ENCODE peak calls at places on chromosome 3, in five cellular contexts. C is GM23338, U is mammary epithelial cell, B is endothelial cell of umbilical vein, Q is fibroblast of lung. R is an unnamed sample.

GRCh38 chr3:10763817-10764313 is 52.2 kb upstream of the SLC6A11 start:
- DNase-seq in U (no peak), B (no peak), Q (no peak), C (no peak), R (no peak)

GRCh38 chr3:35393916-35394315 is 245.4 kb upstream of the ARPP21 start:
- DNase-seq in Q (no peak), U (no peak), C (peak; percentile 5), B (no peak), R (no peak)

GRCh38 chr3:8254489-8254888 is 247.1 kb upstream of the LMCD1 start:
- DNase-seq in Q (no peak), U (peak; percentile 63), C (no peak), B (no peak), R (peak; percentile 28)

GRCh38 chr3:38111696-38112377 is 25.1 kb downstream of the ACAA1 start:
- DNase-seq in C (no peak), U (no peak), Q (no peak), B (no peak), R (no peak)

GRCh38 chr3:27708246-27708645 is 13.9 kb downstream of the EOMES start:
- DNase-seq in U (peak; percentile 47), C (no peak), Q (no peak), B (no peak), R (no peak)

GRCh38 chr3:188507244-188507720 is 353.3 kb downstream of the LPP start:
- DNase-seq in U (peak; percentile 25), C (peak; percentile 49), Q (peak; percentile 93), B (peak; percentile 83), R (no peak)

GRCh38 chr3:195153121-195153520 is 117.8 kb downstream of the XXYLT1 start:
- DNase-seq in U (no peak), B (no peak), Q (peak; percentile 34), C (peak; percentile 65), R (no peak)

GRCh38 chr3:61684386-61684785 is 123.0 kb downstream of the PTPRG start:
- DNase-seq in Q (no peak), B (no peak), C (no peak), U (no peak), R (no peak)

GRCh38 chr3:177041021-177041729 is 156.1 kb downstream of the TBL1XR1 start:
- DNase-seq in B (peak; percentile 43), U (no peak), C (no peak), Q (peak; percentile 66), R (no peak)

GRCh38 chr3:33426630-33427341 is 13.4 kb downstream of the UBP1 start:
- DNase-seq in B (no peak), C (no peak), Q (no peak), U (peak; percentile 74), R (no peak)
- H3K4me3 ChIP-seq in B (no peak overlapping the region), C (peak overlapping the region; percentile 3), Q (no peak overlapping the region), U (no peak overlapping the region), R (no peak overlapping the region)

GRCh38 chr3:157333551-157333991 is 103.1 kb upstream of the PTX3 start:
- DNase-seq in U (no peak), C (no peak), Q (peak; percentile 82), B (no peak), R (no peak)

GRCh38 chr3:157327018-157327417 is 109.6 kb upstream of the PTX3 start:
- DNase-seq in C (no peak), Q (no peak), B (no peak), U (no peak), R (no peak)

GRCh38 chr3:157329541-157329940 is 107.1 kb upstream of the PTX3 start:
- DNase-seq in Q (no peak), C (no peak), U (no peak), B (no peak), R (no peak)

GRCh38 chr3:157330206-157330605 is 106.4 kb upstream of the PTX3 start:
- DNase-seq in C (no peak), B (no peak), Q (no peak), U (no peak), R (no peak)

DNA sequence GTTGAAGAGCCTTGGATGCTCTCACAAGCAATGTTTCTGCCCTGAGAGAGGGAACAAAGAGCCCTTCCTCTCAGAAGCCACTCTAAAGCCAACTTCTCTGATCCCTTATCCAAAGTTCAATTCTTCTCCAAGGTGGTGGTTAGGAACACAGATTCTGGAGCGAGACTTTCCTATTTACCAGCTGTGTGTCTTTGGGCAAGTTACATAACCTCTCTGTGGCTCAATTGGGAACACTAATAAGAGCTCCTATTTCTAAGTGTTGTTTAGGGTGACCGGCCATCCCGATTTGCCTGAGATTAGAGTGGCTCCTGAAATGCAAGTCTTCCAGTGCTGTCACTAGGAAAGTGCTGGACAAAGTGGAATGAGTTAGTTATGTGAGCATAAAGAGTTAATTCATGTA is 108.8 kb upstream of the PTX3 start:
- DNase-seq in U (no peak), C (no peak), Q (no peak), B (no peak), R (no peak)
- H3K27ac ChIP-seq in U (no peak overlapping the region), C (no peak overlapping the region), Q (no peak overlapping the region), B (no peak overlapping the region), R (no peak overlapping the region)

GRCh38 chr3:138949002-138949418 is 2.0 kb downstream of the FOXL2NB start:
- DNase-seq in B (no peak), Q (no peak), U (no peak), C (peak; percentile 94), R (no peak)
- TF ChIP-seq EZH2 in B (no peak), Q (no peak), U (no peak), C (no peak), R (no peak)

DNA sequence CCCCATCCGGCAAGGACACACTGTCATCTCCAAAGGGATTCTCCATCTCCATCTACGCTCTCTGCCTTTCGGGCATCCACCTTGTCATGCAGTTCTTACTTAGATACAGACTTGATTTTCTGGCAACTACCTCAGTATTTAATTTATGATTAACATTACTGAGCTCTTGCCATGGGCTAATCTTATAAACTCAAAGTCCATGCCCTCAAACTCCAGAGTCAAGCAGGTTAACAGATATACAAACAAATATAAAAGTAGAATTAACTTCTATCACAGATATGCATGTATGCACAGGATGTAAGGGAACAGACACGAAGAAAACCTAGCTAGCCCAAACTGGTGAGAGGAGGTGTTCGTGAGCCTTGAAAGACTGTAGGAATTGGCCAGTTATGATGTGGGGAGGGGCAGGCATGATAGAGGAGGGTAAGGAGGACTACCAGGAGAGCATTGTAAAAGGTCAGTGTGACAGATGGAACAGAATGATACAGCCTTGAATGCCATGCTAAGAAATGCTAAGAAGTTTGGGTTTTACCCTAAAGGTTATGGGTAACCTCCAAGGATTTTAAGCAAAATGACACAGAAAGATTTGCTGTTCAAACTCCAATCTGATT is 334.3 kb downstream of the ULK4 start:
- DNase-seq in Q (no peak), C (no peak), U (no peak), B (no peak), R (no peak)
- H3K4me3 ChIP-seq in Q (no peak overlapping the region), C (no peak overlapping the region), U (no peak overlapping the region), B (no peak overlapping the region), R (no peak overlapping the region)

GRCh38 chr3:178512627-178513026 is 23.6 kb upstream of the KCNMB2 start:
- DNase-seq in U (no peak), Q (no peak), B (peak; percentile 67), C (no peak), R (no peak)
- H3K27ac ChIP-seq in U (no peak overlapping the region), Q (no peak overlapping the region), B (no peak overlapping the region), C (no peak overlapping the region), R (no peak overlapping the region)

GRCh38 chr3:151708868-151709267 is 24.9 kb upstream of the AADACL2 start:
- DNase-seq in C (no peak), U (no peak), Q (no peak), B (no peak), R (no peak)
- TF ChIP-seq EZH2 in C (no peak), U (no peak), Q (no peak), B (no peak), R (no peak)

DNA sequence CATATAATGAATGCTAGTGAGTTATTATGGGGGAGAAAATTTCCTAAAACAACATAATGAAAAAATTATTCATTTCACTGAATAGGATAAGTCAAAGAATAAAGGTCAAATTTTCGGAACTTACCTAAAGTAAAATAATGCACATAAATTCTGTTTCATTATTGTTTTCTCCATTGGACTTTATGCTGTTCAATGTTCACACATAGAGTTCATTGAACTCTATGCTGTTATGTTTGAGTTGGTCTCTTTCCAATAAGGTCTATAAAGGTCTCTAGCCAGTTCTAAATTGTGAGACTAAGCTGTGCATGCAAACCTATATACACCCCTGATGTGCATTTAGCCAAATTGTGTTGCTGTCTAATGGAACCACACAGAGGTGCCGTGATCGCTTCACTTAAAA is 28.5 kb upstream of the STT3B start:
- DNase-seq in Q (no peak), B (no peak), C (no peak), U (no peak), R (no peak)
- H3K4me3 ChIP-seq in Q (no peak overlapping the region), B (no peak overlapping the region), C (no peak overlapping the region), U (no peak overlapping the region), R (no peak overlapping the region)

GRCh38 chr3:5021571-5022092 is 42.4 kb downstream of the BHLHE40 start:
- DNase-seq in Q (peak; percentile 35), B (peak; percentile 62), U (peak; percentile 92), C (no peak), R (peak; percentile 53)

GRCh38 chr3:5022187-5022965 is 43.1 kb downstream of the BHLHE40 start:
- DNase-seq in U (peak; percentile 90), C (no peak), B (peak; percentile 37), Q (no peak), R (no peak)

GRCh38 chr3:5023777-5024346 is 44.6 kb downstream of the BHLHE40 start:
- DNase-seq in C (no peak), U (no peak), B (no peak), Q (no peak), R (no peak)

GRCh38 chr3:5021116-5021515 is 41.9 kb downstream of the BHLHE40 start:
- DNase-seq in U (no peak), Q (no peak), B (no peak), C (no peak), R (no peak)

DNA sequence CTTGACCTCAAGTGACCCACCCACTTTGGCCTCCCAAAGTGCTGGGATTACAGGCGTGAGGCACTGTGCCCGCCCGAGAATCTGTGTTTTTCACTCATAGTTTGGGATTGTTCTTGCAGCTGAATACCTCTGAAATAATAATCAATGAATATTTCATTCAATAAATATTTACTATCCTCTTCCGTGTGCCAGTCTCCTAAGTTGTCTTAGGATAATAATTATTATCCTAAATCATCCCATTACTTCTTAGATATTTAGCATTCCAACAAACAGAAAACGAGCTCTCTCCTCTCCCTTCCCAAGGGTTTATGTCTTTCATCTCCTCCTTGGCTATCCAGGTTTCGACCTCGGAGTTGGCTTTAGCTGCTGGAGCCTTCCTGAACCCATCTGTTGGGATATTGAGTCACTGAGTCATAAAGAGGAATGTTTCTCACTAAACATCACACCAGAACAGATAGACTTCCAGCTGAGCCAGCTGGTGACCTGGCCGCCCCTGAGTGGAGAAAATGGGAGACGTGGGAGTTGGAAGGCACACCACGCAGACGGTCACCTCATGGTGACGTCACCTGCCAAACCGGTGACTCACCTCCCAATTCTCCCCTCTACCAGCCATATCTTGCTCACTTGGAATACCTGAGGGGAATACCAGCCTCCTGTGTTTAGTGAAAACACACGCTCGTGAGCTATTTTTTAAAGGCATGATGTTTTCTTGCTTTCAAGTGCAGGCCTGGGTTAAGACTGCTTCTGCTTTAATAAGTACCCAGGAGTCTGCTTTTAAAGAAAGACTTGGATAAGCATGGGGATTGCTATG is 43.9 kb downstream of the BHLHE40 start:
- DNase-seq in U (peak; percentile 100), C (peak; percentile 31), B (peak; percentile 94), Q (peak; percentile 92), R (peak; percentile 89)
- H3K27ac ChIP-seq in U (peak overlapping the region; percentile 100), C (no peak overlapping the region), B (peak overlapping the region; percentile 91), Q (peak overlapping the region; percentile 91), R (peak overlapping the region; percentile 96)

R was measured in PC-9.